ENCODE peak calls at places on chromosomes 6 and 20, in seven cellular contexts. One of them, this sample, is unnamed.

GRCh38 chr6:170286246-170286933 is 4.5 kb downstream of the DLL1 start:
- DNase-seq in WTC11: no peak
- DNase-seq in mesothelial cell of epicardium: no peak
- DNase-seq in AG10803: no peak
- DNase-seq in GM06990: no peak
- DNase-seq in foreskin keratinocyte: no peak
- DNase-seq in GM13977: no peak
- DNase-seq in this sample: no peak

GRCh38 chr20:59829415-59830106 is 103.9 kb downstream of the SYCP2 start:
- DNase-seq in WTC11: no peak
- DNase-seq in mesothelial cell of epicardium: no peak
- DNase-seq in AG10803: no peak
- DNase-seq in GM06990: no peak
- DNase-seq in foreskin keratinocyte: peak
- DNase-seq in GM13977: peak
- DNase-seq in this sample: no peak

GRCh38 chr20:10322073-10323012 is 103.7 kb downstream of the SNAP25 start:
- DNase-seq in WTC11: no peak
- DNase-seq in mesothelial cell of epicardium: no peak
- DNase-seq in AG10803: no peak
- DNase-seq in GM06990: no peak
- DNase-seq in foreskin keratinocyte: no peak
- DNase-seq in GM13977: no peak
- DNase-seq in this sample: peak

GRCh38 chr6:46215213-46215612 is 44.4 kb upstream of the ENPP5 start:
- DNase-seq in WTC11: peak
- DNase-seq in mesothelial cell of epicardium: no peak
- DNase-seq in AG10803: no peak
- DNase-seq in GM06990: no peak
- DNase-seq in foreskin keratinocyte: no peak
- DNase-seq in GM13977: no peak
- DNase-seq in this sample: no peak

GRCh38 chr6:16371401-16371800 is 133.0 kb downstream of the GMPR start:
- DNase-seq in WTC11: no peak
- DNase-seq in mesothelial cell of epicardium: no peak
- DNase-seq in AG10803: no peak
- DNase-seq in GM06990: no peak
- DNase-seq in foreskin keratinocyte: no peak
- DNase-seq in GM13977: no peak
- DNase-seq in this sample: no peak

GRCh38 chr20:8535403-8536003 is 403.4 kb downstream of the PLCB1 start:
- DNase-seq in WTC11: peak
- DNase-seq in mesothelial cell of epicardium: no peak
- DNase-seq in AG10803: peak
- DNase-seq in GM06990: no peak
- DNase-seq in foreskin keratinocyte: no peak
- DNase-seq in GM13977: peak
- DNase-seq in this sample: peak

GRCh38 chr20:55855052-55855451 is 150.3 kb downstream of the CBLN4 start:
- DNase-seq in WTC11: no peak
- DNase-seq in mesothelial cell of epicardium: no peak
- DNase-seq in AG10803: no peak
- DNase-seq in GM06990: no peak
- DNase-seq in foreskin keratinocyte: no peak
- DNase-seq in GM13977: no peak
- DNase-seq in this sample: no peak

GRCh38 chr6:170446841-170447560 is 106.1 kb downstream of the PSMB1 start:
- DNase-seq in WTC11: no peak
- DNase-seq in mesothelial cell of epicardium: no peak
- DNase-seq in AG10803: no peak
- DNase-seq in GM06990: no peak
- DNase-seq in foreskin keratinocyte: no peak
- DNase-seq in GM13977: no peak
- DNase-seq in this sample: no peak

GRCh38 chr20:35271904-35272303 is 6.0 kb downstream of the MMP24OS start:
- DNase-seq in WTC11: no peak
- DNase-seq in mesothelial cell of epicardium: no peak
- DNase-seq in AG10803: peak
- DNase-seq in GM06990: no peak
- DNase-seq in foreskin keratinocyte: no peak
- DNase-seq in GM13977: no peak
- DNase-seq in this sample: no peak

GRCh38 chr6:7939186-7939863 is 28.7 kb upstream of the TXNDC5 start:
- DNase-seq in WTC11: no peak
- DNase-seq in mesothelial cell of epicardium: no peak
- DNase-seq in AG10803: no peak
- DNase-seq in GM06990: peak
- DNase-seq in foreskin keratinocyte: no peak
- DNase-seq in GM13977: peak
- DNase-seq in this sample: no peak

GRCh38 chr20:22771706-22772105 is 187.3 kb upstream of the FOXA2 start:
- DNase-seq in WTC11: no peak
- DNase-seq in mesothelial cell of epicardium: no peak
- DNase-seq in AG10803: no peak
- DNase-seq in GM06990: no peak
- DNase-seq in foreskin keratinocyte: no peak
- DNase-seq in GM13977: no peak
- DNase-seq in this sample: no peak

GRCh38 chr6:133241901-133242760 is 974 bp downstream of the EYA4 start:
- DNase-seq in WTC11: peak
- DNase-seq in mesothelial cell of epicardium: peak
- DNase-seq in AG10803: no peak
- DNase-seq in GM06990: peak
- DNase-seq in foreskin keratinocyte: peak
- DNase-seq in GM13977: peak
- DNase-seq in this sample: no peak

GRCh38 chr20:63274381-63275228 is 2.0 kb downstream of the ARFGAP1 start:
- DNase-seq in WTC11: no peak
- DNase-seq in mesothelial cell of epicardium: no peak
- DNase-seq in AG10803: no peak
- DNase-seq in GM06990: no peak
- DNase-seq in foreskin keratinocyte: no peak
- DNase-seq in GM13977: no peak
- DNase-seq in this sample: no peak

GRCh38 chr20:59191756-59192532 is 28.3 kb downstream of the ZNF831 start:
- DNase-seq in WTC11: no peak
- DNase-seq in mesothelial cell of epicardium: no peak
- DNase-seq in AG10803: no peak
- DNase-seq in GM06990: no peak
- DNase-seq in foreskin keratinocyte: no peak
- DNase-seq in GM13977: no peak
- DNase-seq in this sample: no peak

GRCh38 chr6:137033828-137034227 is 10.9 kb downstream of the IL20RA start:
- DNase-seq in WTC11: no peak
- DNase-seq in mesothelial cell of epicardium: no peak
- DNase-seq in AG10803: peak
- DNase-seq in GM06990: peak
- DNase-seq in foreskin keratinocyte: no peak
- DNase-seq in GM13977: peak
- DNase-seq in this sample: no peak

GRCh38 chr20:52137850-52138249 is 53.7 kb downstream of the ZFP64 start:
- DNase-seq in WTC11: no peak
- DNase-seq in mesothelial cell of epicardium: no peak
- DNase-seq in AG10803: no peak
- DNase-seq in GM06990: no peak
- DNase-seq in foreskin keratinocyte: no peak
- DNase-seq in GM13977: no peak
- DNase-seq in this sample: no peak

GRCh38 chr20:62063981-62064787 is 1.5 kb downstream of the TAF4 start:
- DNase-seq in WTC11: peak
- DNase-seq in mesothelial cell of epicardium: no peak
- DNase-seq in AG10803: no peak
- DNase-seq in GM06990: no peak
- DNase-seq in foreskin keratinocyte: no peak
- DNase-seq in GM13977: no peak
- DNase-seq in this sample: peak

DNA sequence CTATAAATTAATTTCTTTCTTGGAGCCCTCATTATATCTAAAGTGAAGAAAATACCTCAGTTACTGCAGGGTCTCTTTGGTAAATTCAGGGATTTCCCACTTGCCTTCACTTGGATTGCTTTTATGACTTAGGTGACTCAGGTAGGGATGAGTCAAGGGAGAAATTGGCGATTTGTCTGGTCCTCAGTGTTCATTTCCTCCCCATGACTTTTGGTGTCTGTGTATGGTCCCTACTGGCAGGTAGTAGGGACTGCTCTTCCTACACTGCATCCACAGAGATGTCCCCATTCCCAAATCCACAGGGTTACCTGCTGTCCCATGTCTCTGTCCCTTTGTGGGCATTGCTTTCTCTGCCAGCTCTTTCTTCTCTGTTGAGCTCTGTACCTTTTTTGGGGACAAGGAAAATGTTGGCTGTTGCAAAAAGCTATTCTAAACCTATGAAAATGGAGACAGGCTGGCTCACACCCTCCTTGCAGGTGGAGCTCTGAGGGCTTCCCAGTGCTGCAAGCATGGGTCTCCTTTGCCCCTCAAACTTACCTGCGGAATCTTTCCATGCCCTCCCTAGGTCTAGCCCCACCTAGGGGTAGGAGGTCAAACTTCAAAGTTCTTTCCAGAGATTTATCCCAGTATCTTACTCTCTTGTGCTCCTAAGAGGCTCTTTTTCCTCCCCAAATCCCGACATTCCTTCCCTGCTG is 211.9 kb downstream of the ZNF217 start:
- DNase-seq in WTC11: no peak
- DNase-seq in mesothelial cell of epicardium: no peak
- DNase-seq in AG10803: no peak
- DNase-seq in GM06990: no peak
- DNase-seq in foreskin keratinocyte: no peak
- DNase-seq in GM13977: no peak
- DNase-seq in this sample: no peak
- TF ChIP-seq CTCF in WTC11: no peak
- TF ChIP-seq CTCF in mesothelial cell of epicardium: peak
- TF ChIP-seq CTCF in AG10803: no peak
- TF ChIP-seq CTCF in GM06990: peak
- TF ChIP-seq CTCF in foreskin keratinocyte: peak
- TF ChIP-seq CTCF in GM13977: no peak
- TF ChIP-seq CTCF in this sample: no peak

GRCh38 chr6:104789770-104790190 is 69.9 kb downstream of the HACE1 start:
- DNase-seq in WTC11: no peak
- DNase-seq in mesothelial cell of epicardium: no peak
- DNase-seq in AG10803: peak
- DNase-seq in GM06990: peak
- DNase-seq in foreskin keratinocyte: peak
- DNase-seq in GM13977: peak
- DNase-seq in this sample: peak
- TF ChIP-seq CTCF in WTC11: no peak
- TF ChIP-seq CTCF in mesothelial cell of epicardium: peak
- TF ChIP-seq CTCF in AG10803: peak
- TF ChIP-seq CTCF in GM06990: peak
- TF ChIP-seq CTCF in foreskin keratinocyte: peak
- TF ChIP-seq CTCF in GM13977: peak
- TF ChIP-seq CTCF in this sample: peak

DNA sequence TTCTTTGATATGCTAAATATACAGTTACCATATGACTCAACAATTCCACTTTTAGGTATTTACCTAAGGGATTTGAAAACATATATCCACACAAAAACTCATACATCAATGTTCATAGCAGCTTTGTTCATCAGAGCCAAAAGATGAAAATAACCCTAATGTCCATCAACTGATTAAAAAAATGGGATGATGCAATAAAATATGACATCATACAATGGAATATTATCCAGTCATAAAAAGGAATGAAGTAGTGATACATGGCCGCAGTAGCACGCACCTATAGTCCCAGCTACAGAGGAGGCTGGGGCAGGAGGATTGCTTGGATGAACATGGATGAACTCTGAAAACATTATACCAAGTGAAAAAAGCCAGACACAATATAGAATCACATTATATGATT is 101.4 kb upstream of the SIRPA start:
- DNase-seq in WTC11: no peak
- DNase-seq in mesothelial cell of epicardium: no peak
- DNase-seq in AG10803: no peak
- DNase-seq in GM06990: no peak
- DNase-seq in foreskin keratinocyte: no peak
- DNase-seq in GM13977: no peak
- DNase-seq in this sample: no peak
- TF ChIP-seq CTCF in WTC11: no peak
- TF ChIP-seq CTCF in mesothelial cell of epicardium: no peak
- TF ChIP-seq CTCF in AG10803: no peak
- TF ChIP-seq CTCF in GM06990: no peak
- TF ChIP-seq CTCF in foreskin keratinocyte: no peak
- TF ChIP-seq CTCF in GM13977: no peak
- TF ChIP-seq CTCF in this sample: no peak

DNA sequence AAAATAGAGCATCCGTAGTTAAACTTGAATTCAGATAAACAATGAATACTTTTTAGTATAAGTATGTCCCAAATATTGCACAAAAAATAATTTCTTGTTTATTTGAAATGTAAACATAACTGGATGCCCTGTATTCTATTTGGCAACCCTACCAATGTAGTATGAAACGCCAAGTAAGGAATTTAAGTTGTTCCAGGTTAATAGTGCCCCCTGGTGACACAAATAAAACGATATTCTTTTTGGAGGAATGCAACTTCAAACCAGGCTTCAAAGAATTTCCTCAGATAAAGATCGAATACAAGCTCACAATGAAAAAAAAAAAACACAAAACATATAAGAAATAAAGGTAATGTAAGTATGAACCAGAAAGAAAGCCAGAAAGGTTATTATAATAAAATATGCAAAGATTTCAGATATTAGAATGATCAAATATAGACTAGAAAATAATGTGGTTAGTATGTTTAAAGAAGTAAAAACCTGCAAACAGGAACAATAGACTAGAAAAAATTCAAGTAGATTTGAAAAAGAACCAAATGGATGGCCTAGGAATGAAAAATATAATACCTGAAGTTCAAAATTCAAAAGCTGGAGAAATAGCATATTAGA is 18.4 kb upstream of the AKAP7 start:
- DNase-seq in WTC11: no peak
- DNase-seq in mesothelial cell of epicardium: no peak
- DNase-seq in AG10803: peak
- DNase-seq in GM06990: peak
- DNase-seq in foreskin keratinocyte: no peak
- DNase-seq in GM13977: peak
- DNase-seq in this sample: peak
- TF ChIP-seq CTCF in WTC11: peak
- TF ChIP-seq CTCF in mesothelial cell of epicardium: peak
- TF ChIP-seq CTCF in AG10803: peak
- TF ChIP-seq CTCF in GM06990: peak
- TF ChIP-seq CTCF in foreskin keratinocyte: peak
- TF ChIP-seq CTCF in GM13977: peak
- TF ChIP-seq CTCF in this sample: peak